ENCODE peak calls at places on chromosome 16, in ten cellular contexts. T is ovary, G is uterus, R is testis, U is fibroblast of lung, X is cardiac muscle cell, F is HCT116, Z is mucosa of descending colon, K is sigmoid colon, J is tibial artery. I is an unnamed sample. For H3K4me1, the result is how much of the 10 kb centered on the place peaks cover.

GRCh38 chr16:56331399-56331798 is 93.9 kb downstream of the AMFR start:
- DNase-seq in X (no peak), G (no peak), R (no peak), K (no peak), T (no peak), Z (no peak), U (no peak), F (no peak), J (no peak), I (no peak)

GRCh38 chr16:64440421-64440831 is 681.4 kb downstream of the CDH11 start:
- DNase-seq in K (no peak), U (peak), T (no peak), J (peak), G (no peak), F (no peak), R (no peak), X (peak), Z (no peak), I (peak)

GRCh38 chr16:86375841-86376240 is 134.5 kb upstream of the FOXF1 start:
- DNase-seq in T (no peak), Z (no peak), G (no peak), X (no peak), F (no peak), J (no peak), U (no peak), K (no peak), R (no peak), I (no peak)

GRCh38 chr16:13902677-13903076 is 17.3 kb upstream of the ERCC4 start:
- DNase-seq in J (no peak), K (no peak), F (no peak), T (no peak), U (peak), X (peak), Z (no peak), R (no peak), G (no peak), I (no peak)

GRCh38 chr16:72793716-72794115 is 254.2 kb downstream of the ZFHX3 start:
- DNase-seq in Z (no peak), K (no peak), T (no peak), G (no peak), U (no peak), R (no peak), J (no peak), X (no peak), F (no peak), I (no peak)

GRCh38 chr16:83021049-83021448 is 394.3 kb downstream of the CDH13 start:
- DNase-seq in J (no peak), T (no peak), U (no peak), G (no peak), X (no peak), K (no peak), R (no peak), Z (no peak), F (no peak), I (no peak)

GRCh38 chr16:228151-228855 is 946 bp downstream of the LUC7L start:
- DNase-seq in U (peak), J (no peak), T (no peak), Z (no peak), F (no peak), X (no peak), R (no peak), G (no peak), K (no peak), I (no peak)

GRCh38 chr16:13298676-13299075 is 397.3 kb downstream of the SHISA9 start:
- DNase-seq in K (no peak), F (no peak), G (no peak), X (no peak), J (no peak), T (no peak), U (no peak), Z (no peak), R (no peak), I (no peak)

GRCh38 chr16:58494981-58495860 is 4.7 kb upstream of the NDRG4 start:
- DNase-seq in U (peak), Z (no peak), R (peak), G (peak), X (peak), J (peak), F (peak), K (peak), T (peak), I (peak)

GRCh38 chr16:68064791-68065365 is 20.3 kb upstream of the NFATC3 start:
- DNase-seq in F (peak), G (peak), U (peak), T (peak), J (peak), R (peak), Z (peak), X (peak), K (no peak), I (no peak)

GRCh38 chr16:68486671-68487495 is 38.6 kb upstream of the SMPD3 start:
- DNase-seq in J (no peak), R (no peak), Z (no peak), T (no peak), F (no peak), G (no peak), X (no peak), K (no peak), U (no peak), I (no peak)

GRCh38 chr16:76007649-76008048 is 269.6 kb upstream of the CNTNAP4 start:
- DNase-seq in J (no peak), X (no peak), R (no peak), Z (no peak), U (no peak), T (no peak), F (no peak), G (no peak), K (no peak), I (no peak)

GRCh38 chr16:83797013-83797412 is 10.8 kb upstream of the HSBP1 start:
- DNase-seq in J (no peak), Z (no peak), G (no peak), U (no peak), R (no peak), K (no peak), X (no peak), F (no peak), T (no peak), I (no peak)

GRCh38 chr16:81647527-81647926 is 131.6 kb upstream of the PLCG2 start:
- DNase-seq in J (no peak), K (no peak), U (peak), Z (no peak), T (no peak), X (no peak), G (no peak), R (no peak), F (peak), I (no peak)

GRCh38 chr16:56382901-56383355 is 42.4 kb downstream of the AMFR start:
- DNase-seq in X (peak), J (no peak), T (no peak), Z (no peak), K (no peak), U (peak), R (no peak), F (no peak), G (no peak), I (no peak)

DNA sequence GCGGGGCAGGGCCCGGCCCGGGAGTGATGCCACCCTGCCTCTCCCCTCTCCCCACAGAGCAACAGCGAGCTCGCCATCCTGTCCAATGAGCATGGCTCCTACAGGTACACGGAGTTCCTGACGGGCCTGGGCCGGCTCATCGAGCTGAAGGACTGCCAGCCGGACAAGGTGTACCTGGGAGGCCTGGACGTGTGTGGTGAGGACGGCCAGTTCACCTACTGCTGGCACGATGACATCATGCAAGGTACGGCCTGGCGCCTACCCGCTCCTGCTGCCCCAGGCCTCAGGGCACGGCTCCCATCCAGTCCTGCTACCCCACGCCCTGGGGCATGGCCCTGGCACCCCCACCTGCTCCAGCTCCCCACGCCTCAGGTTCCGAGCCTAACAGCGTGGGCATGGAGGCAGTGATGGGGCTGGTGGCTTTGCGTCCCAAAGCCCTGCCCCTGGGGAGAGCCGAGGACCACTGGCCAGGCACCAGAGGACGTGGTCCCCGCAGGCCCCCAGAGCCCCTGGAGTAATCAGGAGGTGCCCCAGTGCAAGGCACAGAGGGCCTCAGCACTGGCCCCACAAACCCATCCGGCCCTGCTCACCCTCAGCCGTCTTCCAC is 38.5 kb downstream of the TSC2 start:
- DNase-seq in Z (no peak), R (no peak), T (no peak), U (no peak), F (no peak), K (no peak), X (no peak), G (no peak), J (no peak), I (no peak)
- H3K4me1 ChIP-seq in Z (under half), R (under half), T (under half), U (under half), F (under half), K (under half), X (under half), G (under half), J (under half), I (under half)

DNA sequence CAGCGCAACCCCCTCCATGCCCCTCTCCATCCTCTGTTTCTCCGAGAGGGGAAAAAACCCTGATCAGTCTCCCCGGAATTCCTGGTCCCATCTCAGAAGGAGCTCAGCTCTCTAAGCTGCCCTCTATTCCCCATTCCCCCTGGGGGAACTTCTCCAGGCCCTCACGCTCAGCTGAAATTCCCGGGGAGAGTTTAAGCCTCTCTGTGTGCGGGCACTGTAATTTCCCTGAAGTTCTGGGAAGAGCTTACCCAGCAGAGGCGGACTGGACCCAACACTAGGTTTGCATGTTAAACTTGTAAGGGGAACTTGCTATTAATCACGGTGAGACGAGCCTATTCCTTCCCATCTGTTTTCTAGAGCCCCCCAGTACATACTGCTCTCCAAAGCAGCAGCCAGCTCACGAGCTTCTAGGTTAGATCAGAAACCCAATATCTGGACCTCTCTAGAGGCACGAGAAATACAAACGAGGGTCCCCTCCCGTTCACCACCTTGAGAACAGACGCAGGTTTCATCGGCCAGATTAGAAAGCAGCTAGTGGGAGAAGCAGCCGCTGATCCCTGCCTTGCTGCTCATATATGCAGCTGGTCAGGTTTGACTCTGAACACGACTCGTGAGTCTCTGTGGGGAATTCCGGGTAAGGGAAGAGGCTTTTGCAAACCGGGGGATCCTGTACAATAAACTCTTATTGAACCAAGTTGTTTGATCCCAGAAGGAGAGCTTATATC is 1.4 kb downstream of the VAT1L start:
- DNase-seq in X (no peak), K (no peak), R (no peak), U (no peak), T (no peak), Z (no peak), F (no peak), G (no peak), J (no peak), I (no peak)
- H3K4me3 ChIP-seq in X (no peak), K (no peak), R (no peak), U (peak), T (no peak), Z (no peak), F (no peak), G (no peak), J (peak), I (peak)

DNA sequence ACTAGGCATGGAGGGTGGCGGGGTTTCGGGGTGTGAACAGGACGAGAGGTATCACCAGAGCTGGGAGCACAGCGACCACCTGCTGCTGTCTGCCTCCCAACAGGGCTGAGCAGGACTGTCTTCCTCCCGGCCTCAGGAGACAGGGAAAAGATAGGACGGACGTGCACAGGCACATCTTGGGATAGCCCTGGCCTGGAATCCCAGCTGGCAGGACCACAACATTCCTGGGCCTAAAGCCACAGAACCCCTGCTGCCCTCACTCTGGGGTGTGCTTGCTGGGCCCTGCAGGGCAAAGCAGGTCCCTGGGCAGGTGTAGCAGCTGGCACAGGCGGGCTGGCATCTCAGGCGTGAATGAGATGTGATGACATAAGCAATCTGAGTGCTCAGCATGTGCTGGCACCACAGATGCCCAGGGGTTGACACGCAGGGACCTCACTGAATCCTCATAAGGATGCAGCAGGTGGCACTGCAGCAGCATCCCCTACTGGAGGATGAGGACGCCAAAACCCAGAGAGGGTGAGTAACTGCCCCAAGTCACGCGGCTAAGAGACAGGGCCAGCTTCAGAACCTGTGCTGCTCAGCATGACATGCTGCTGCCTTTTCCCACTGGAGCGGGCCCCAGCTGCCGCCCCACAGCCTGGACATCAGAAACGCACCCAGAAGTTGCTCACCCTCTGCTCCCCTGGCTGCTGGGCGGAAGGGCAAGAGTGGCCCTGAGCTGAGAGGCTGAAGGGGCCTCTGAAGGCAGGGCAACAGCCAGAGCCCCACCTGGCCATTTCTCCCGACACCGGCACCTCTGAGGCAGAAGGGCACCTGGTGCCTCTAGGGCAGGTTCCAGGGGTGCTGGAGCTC is 7.1 kb downstream of the CORO7 start:
- DNase-seq in R (no peak), U (no peak), J (no peak), G (no peak), T (no peak), K (no peak), F (no peak), Z (peak), X (no peak), I (no peak)
- TF ChIP-seq CTCF in R (no peak), U (no peak), J (no peak), G (no peak), T (no peak), K (no peak), F (no peak), Z (no peak), X (no peak), I (no peak)

DNA sequence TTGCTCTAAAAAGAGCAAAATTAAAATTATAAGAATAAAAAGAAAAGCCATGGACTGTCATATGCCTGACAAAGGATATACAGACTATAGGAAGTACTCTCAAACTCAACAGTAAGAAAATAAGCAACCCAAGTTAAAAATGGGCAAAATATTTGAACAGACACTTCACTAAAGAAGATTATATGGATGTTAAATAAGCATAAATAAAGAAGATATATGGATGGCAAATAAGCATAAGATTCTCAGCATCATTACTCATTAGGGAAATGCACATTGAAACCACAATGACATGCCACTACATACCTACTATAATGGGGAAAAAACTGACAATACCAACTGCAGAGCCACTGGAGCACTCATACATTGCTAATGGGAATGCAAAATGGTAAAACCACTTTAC is 14.9 kb upstream of the BEAN1 start:
- DNase-seq in U (no peak), R (no peak), Z (no peak), K (no peak), X (no peak), T (no peak), J (no peak), G (no peak), F (no peak), I (no peak)
- H3K4me1 ChIP-seq in U (under half), R (under half), Z (under half), K (under half), X (under half), T (under half), J (under half), G (under half), F (under half), I (under half)

DNA sequence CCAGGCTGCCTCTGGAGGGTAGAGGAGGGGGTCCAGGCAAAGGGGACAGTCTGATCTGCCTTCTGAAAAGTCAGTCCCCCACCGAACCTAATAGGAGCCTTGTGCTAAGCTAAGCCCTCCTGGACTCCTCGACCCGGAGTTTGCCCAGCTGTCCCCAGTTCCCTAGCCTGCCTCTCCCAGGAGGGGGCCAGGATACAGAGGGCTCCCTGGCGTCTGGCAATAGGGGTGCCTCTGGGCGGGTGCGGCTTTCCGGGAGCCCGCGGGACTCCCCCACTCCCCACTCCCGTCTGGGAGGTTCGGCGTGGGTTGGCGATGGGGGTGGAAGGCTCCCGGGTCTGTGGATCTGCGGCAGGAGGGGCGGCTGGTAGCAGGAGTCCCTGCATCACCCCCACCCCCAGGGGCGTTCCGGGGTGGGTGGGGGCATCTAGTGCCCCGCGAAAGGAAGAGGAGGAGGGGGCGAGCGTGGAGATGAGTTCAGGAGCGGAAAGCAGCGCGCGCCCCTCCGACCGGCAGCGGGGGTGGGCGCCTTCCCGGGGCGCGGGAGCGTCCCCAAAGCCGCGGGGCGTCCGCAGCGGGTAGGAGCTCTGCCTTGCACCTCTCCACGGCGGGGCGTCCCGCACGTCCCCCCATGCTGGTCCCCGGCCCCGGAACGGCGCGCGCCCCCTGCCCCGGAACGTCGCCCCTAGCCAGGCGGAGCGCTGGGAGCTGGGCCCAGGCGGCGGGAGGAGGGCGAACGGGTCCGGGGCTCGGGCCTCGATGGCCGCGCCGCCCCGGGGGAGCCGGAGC is 1.1 kb downstream of the GSG1L start:
- DNase-seq in J (no peak), F (no peak), G (no peak), R (no peak), T (no peak), U (no peak), X (no peak), Z (no peak), K (no peak), I (no peak)
- H3K4me3 ChIP-seq in J (peak), F (no peak), G (no peak), R (peak), T (no peak), U (no peak), X (peak), Z (no peak), K (peak), I (peak)

DNA sequence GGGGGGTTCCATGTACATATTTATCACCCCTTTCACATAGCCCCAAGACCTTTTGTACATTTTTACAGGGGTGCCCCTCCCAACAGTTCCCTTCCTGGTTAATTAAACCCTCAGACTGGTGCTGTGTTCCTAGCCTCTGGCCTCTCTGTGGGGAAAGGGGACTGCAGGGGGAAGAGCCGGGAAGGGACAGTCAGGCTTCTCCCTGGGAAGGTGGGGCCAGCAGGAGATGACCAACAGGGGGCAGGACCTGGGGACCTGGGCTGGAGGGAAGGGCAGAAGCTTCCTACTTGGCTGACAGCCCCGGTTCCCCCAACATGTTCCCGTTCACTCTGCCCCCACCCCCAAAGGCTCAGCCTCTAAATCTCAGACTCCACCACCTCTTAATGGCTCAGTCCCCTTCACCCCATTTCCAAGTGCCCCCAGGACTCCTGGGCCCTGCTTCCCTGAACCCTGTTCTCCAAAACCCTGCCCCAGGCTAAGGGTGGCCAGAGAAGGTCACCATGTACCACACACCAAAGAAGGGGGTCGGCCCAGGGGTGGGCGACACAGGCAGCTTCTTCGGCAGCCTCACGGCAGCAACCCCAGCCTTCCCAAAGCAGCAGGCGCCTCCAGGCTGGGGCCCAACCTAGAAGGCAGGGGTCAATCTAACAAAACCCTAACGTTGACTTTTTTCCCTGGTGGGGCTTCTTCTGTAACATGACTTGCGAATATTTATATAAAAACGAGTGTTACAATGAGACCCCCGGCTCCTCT is 12.0 kb downstream of the FBRS start:
- DNase-seq in J (no peak), U (no peak), T (no peak), G (no peak), K (no peak), F (no peak), X (no peak), Z (no peak), R (no peak), I (no peak)
- TF ChIP-seq CTCF in J (no peak), U (no peak), T (no peak), G (no peak), K (no peak), F (no peak), X (no peak), Z (no peak), R (no peak), I (no peak)

I was measured in ascending aorta.